ENCODE peak calls at places on chromosomes 6 and 20, in ten cellular contexts. H is heart left ventricle; W is AG08396; R is mesendoderm; Q is pancreas; J is mammary epithelial cell; O is caudate nucleus; S is activated CD4-positive, alpha-beta T cell treated with anti-CD3 and anti-CD28 coated beads, Interleukin-2, amount 50 U/mL, for 1 hour; N is M059J; G is T follicular helper cell. L is an unnamed sample.

GRCh38 chr6:137056121-137056880 is 11.5 kb upstream of the IL20RA start:
- DNase-seq in H (no peak), W (no peak), R (no peak), Q (no peak), J (peak), O (no peak), S (no peak), N (peak), G (no peak), L (no peak)

GRCh38 chr6:24522090-24522820 is 27.5 kb downstream of the ALDH5A1 start:
- DNase-seq in H (no peak), W (no peak), R (no peak), Q (no peak), J (peak), O (no peak), S (no peak), N (no peak), G (no peak), L (no peak)

GRCh38 chr20:58718729-58719128 is 26.1 kb downstream of the NPEPL1 start:
- DNase-seq in H (no peak), W (no peak), R (no peak), Q (no peak), J (no peak), O (no peak), S (no peak), N (no peak), G (no peak), L (no peak)

GRCh38 chr6:2447318-2447717 is 201.9 kb upstream of the GMDS start:
- DNase-seq in H (no peak), W (no peak), R (no peak), Q (no peak), J (no peak), O (no peak), S (no peak), N (no peak), G (no peak), L (no peak)

GRCh38 chr6:17431581-17431980 is 38.2 kb downstream of the CAP2 start:
- DNase-seq in H (no peak), W (peak), R (peak), Q (no peak), J (no peak), O (no peak), S (no peak), N (peak), G (no peak), L (no peak)

GRCh38 chr6:136307351-136307750 is 17.7 kb upstream of the BCLAF1 start:
- DNase-seq in H (no peak), W (no peak), R (no peak), Q (no peak), J (no peak), O (no peak), S (no peak), N (no peak), G (no peak), L (no peak)

GRCh38 chr20:33561981-33562601 is 72.2 kb downstream of the CBFA2T2 start:
- DNase-seq in H (peak), W (peak), R (peak), Q (peak), J (peak), O (no peak), S (no peak), N (peak), G (no peak), L (no peak)

GRCh38 chr6:73062121-73062520 is 163.2 kb downstream of the KHDC1L start:
- DNase-seq in H (no peak), W (no peak), R (no peak), Q (no peak), J (no peak), O (no peak), S (no peak), N (peak), G (no peak), L (no peak)

GRCh38 chr6:36929607-36930006 is 24.9 kb upstream of the PI16 start:
- DNase-seq in H (no peak), W (peak), R (no peak), Q (no peak), J (peak), O (no peak), S (no peak), N (peak), G (no peak), L (no peak)

GRCh38 chr6:88910922-88911778 is 52.3 kb downstream of the RNGTT start:
- DNase-seq in H (no peak), W (no peak), R (no peak), Q (no peak), J (no peak), O (no peak), S (no peak), N (peak), G (no peak), L (no peak)

GRCh38 chr6:14758421-14759043 is 487.3 kb upstream of the JARID2 start:
- DNase-seq in H (no peak), W (no peak), R (peak), Q (no peak), J (peak), O (peak), S (no peak), N (no peak), G (no peak), L (no peak)

GRCh38 chr20:25464501-25465204 is 57.2 kb downstream of the GINS1 start:
- DNase-seq in H (no peak), W (no peak), R (no peak), Q (no peak), J (no peak), O (no peak), S (no peak), N (no peak), G (no peak), L (no peak)

GRCh38 chr6:30885481-30885998 is 1.2 kb downstream of the DDR1 start:
- DNase-seq in H (no peak), W (peak), R (peak), Q (peak), J (peak), O (no peak), S (no peak), N (peak), G (no peak), L (no peak)

GRCh38 chr6:45478235-45478634 is 100.5 kb upstream of the SUPT3H start:
- DNase-seq in H (no peak), W (peak), R (no peak), Q (no peak), J (peak), O (no peak), S (no peak), N (peak), G (no peak), L (no peak)

GRCh38 chr20:63497138-63497945 is 1.5 kb downstream of the EEF1A2 start:
- DNase-seq in H (peak), W (no peak), R (no peak), Q (no peak), J (no peak), O (no peak), S (no peak), N (no peak), G (no peak), L (no peak)

GRCh38 chr6:154390034-154390433 is 33.4 kb upstream of the IPCEF1 start:
- DNase-seq in H (no peak), W (no peak), R (no peak), Q (no peak), J (peak), O (no peak), S (no peak), N (no peak), G (no peak), L (no peak)

GRCh38 chr20:11101243-11101642 is 427.4 kb upstream of the JAG1 start:
- DNase-seq in H (no peak), W (no peak), R (no peak), Q (no peak), J (peak), O (no peak), S (no peak), N (peak), G (no peak), L (no peak)

GRCh38 chr20:8608470-8608869 is 460.4 kb upstream of the PLCB4 start:
- DNase-seq in H (no peak), W (no peak), R (no peak), Q (no peak), J (no peak), O (no peak), S (no peak), N (no peak), G (no peak), L (no peak)

GRCh38 chr6:117555882-117556498 is 46.3 kb downstream of the GOPC start:
- DNase-seq in H (no peak), W (no peak), R (no peak), Q (no peak), J (peak), O (no peak), S (peak), N (peak), G (peak), L (peak)

GRCh38 chr20:57717797-57718196 is 8.0 kb upstream of the PMEPA1 start:
- DNase-seq in H (no peak), W (peak), R (no peak), Q (no peak), J (peak), O (no peak), S (no peak), N (peak), G (no peak), L (no peak)

GRCh38 chr20:57794600-57795346 is 85.0 kb upstream of the PMEPA1 start:
- DNase-seq in H (no peak), W (no peak), R (no peak), Q (no peak), J (peak), O (no peak), S (no peak), N (peak), G (no peak), L (no peak)

GRCh38 chr6:31171931-31172882 is 1.7 kb upstream of the POU5F1 start:
- DNase-seq in H (no peak), W (no peak), R (peak), Q (no peak), J (no peak), O (no peak), S (no peak), N (no peak), G (no peak), L (no peak)

GRCh38 chr6:165260462-165260861 is 48.9 kb downstream of the C6orf118 start:
- DNase-seq in H (no peak), W (no peak), R (no peak), Q (no peak), J (no peak), O (no peak), S (no peak), N (no peak), G (no peak), L (no peak)

GRCh38 chr6:11853678-11854417 is 75.2 kb upstream of the ADTRP start:
- DNase-seq in H (no peak), W (no peak), R (no peak), Q (no peak), J (no peak), O (no peak), S (no peak), N (no peak), G (no peak), L (no peak)

GRCh38 chr20:1718604-1719384 is 61.2 kb upstream of the SIRPG start:
- DNase-seq in H (no peak), W (peak), R (no peak), Q (no peak), J (peak), O (no peak), S (no peak), N (peak), G (no peak), L (no peak)

GRCh38 chr6:109428889-109429477 is 11.4 kb downstream of the PPIL6 start:
- DNase-seq in H (no peak), W (no peak), R (no peak), Q (no peak), J (no peak), O (no peak), S (no peak), N (peak), G (no peak), L (no peak)

GRCh38 chr20:64119301-64119680 is 11.9 kb upstream of the NPBWR2 start:
- DNase-seq in H (peak), W (no peak), R (no peak), Q (no peak), J (no peak), O (no peak), S (no peak), N (peak), G (no peak), L (no peak)

GRCh38 chr6:69022991-69023390 is 387.9 kb downstream of the ADGRB3 start:
- DNase-seq in H (no peak), W (peak), R (no peak), Q (no peak), J (peak), O (no peak), S (no peak), N (peak), G (no peak), L (no peak)

GRCh38 chr6:109701774-109702173 is 10.7 kb downstream of the FIG4 start:
- DNase-seq in H (no peak), W (no peak), R (no peak), Q (no peak), J (no peak), O (no peak), S (no peak), N (no peak), G (no peak), L (no peak)

GRCh38 chr6:2209226-2209809 is 36.1 kb downstream of the GMDS start:
- DNase-seq in H (no peak), W (no peak), R (peak), Q (peak), J (peak), O (no peak), S (peak), N (peak), G (peak), L (no peak)